ENCODE peak calls at places on chromosomes 1 and 21, in six cellular contexts. One of them, this sample, is unnamed. For H3K4me1, the result is how much of the 10 kb centered on the place peaks cover.

GRCh38 chr21:36854391-36854790 is 112.1 kb downstream of the HLCS start:
- DNase-seq in transverse colon: peak
- DNase-seq in endothelial cell of umbilical vein: peak
- DNase-seq in HCT116: no peak
- DNase-seq in suprapubic skin: no peak
- DNase-seq in K562: peak
- DNase-seq in this sample: no peak

GRCh38 chr21:39580744-39581143 is 32.0 kb upstream of the B3GALT5 start:
- DNase-seq in transverse colon: no peak
- DNase-seq in endothelial cell of umbilical vein: no peak
- DNase-seq in HCT116: no peak
- DNase-seq in suprapubic skin: no peak
- DNase-seq in K562: no peak
- DNase-seq in this sample: no peak

GRCh38 chr1:155909894-155910293 is 1.3 kb downstream of the RIT1 start:
- DNase-seq in transverse colon: no peak
- DNase-seq in endothelial cell of umbilical vein: peak
- DNase-seq in HCT116: no peak
- DNase-seq in suprapubic skin: no peak
- DNase-seq in K562: no peak
- DNase-seq in this sample: no peak

GRCh38 chr1:182446033-182446669 is 3.8 kb upstream of the RGSL1 start:
- DNase-seq in transverse colon: peak
- DNase-seq in endothelial cell of umbilical vein: peak
- DNase-seq in HCT116: peak
- DNase-seq in suprapubic skin: no peak
- DNase-seq in K562: peak
- DNase-seq in this sample: no peak

GRCh38 chr1:43853161-43853921 is 80.3 kb upstream of the ARTN start:
- DNase-seq in transverse colon: peak
- DNase-seq in endothelial cell of umbilical vein: peak
- DNase-seq in HCT116: no peak
- DNase-seq in suprapubic skin: no peak
- DNase-seq in K562: no peak
- DNase-seq in this sample: no peak

GRCh38 chr1:183567584-183567983 is 22.7 kb downstream of the NCF2 start:
- DNase-seq in transverse colon: peak
- DNase-seq in endothelial cell of umbilical vein: no peak
- DNase-seq in HCT116: no peak
- DNase-seq in suprapubic skin: no peak
- DNase-seq in K562: peak
- DNase-seq in this sample: no peak

GRCh38 chr1:182863940-182864339 is 24.8 kb downstream of the DHX9 start:
- DNase-seq in transverse colon: no peak
- DNase-seq in endothelial cell of umbilical vein: no peak
- DNase-seq in HCT116: no peak
- DNase-seq in suprapubic skin: no peak
- DNase-seq in K562: no peak
- DNase-seq in this sample: no peak

GRCh38 chr1:39158330-39159086 is 46.0 kb upstream of the MACF1 start:
- DNase-seq in transverse colon: peak
- DNase-seq in endothelial cell of umbilical vein: no peak
- DNase-seq in HCT116: no peak
- DNase-seq in suprapubic skin: no peak
- DNase-seq in K562: peak
- DNase-seq in this sample: peak

GRCh38 chr21:33302055-33302454 is 22.7 kb upstream of the IFNAR1 start:
- DNase-seq in transverse colon: no peak
- DNase-seq in endothelial cell of umbilical vein: no peak
- DNase-seq in HCT116: no peak
- DNase-seq in suprapubic skin: no peak
- DNase-seq in K562: no peak
- DNase-seq in this sample: no peak

GRCh38 chr1:213326666-213327317 is 275.8 kb downstream of the RPS6KC1 start:
- DNase-seq in transverse colon: peak
- DNase-seq in endothelial cell of umbilical vein: no peak
- DNase-seq in HCT116: no peak
- DNase-seq in suprapubic skin: no peak
- DNase-seq in K562: no peak
- DNase-seq in this sample: no peak

GRCh38 chr1:21607549-21608529 is 61.3 kb downstream of the RAP1GAP start:
- DNase-seq in transverse colon: peak
- DNase-seq in endothelial cell of umbilical vein: peak
- DNase-seq in HCT116: peak
- DNase-seq in suprapubic skin: peak
- DNase-seq in K562: peak
- DNase-seq in this sample: peak

GRCh38 chr1:191255354-191256057 is 777.8 kb upstream of the BRINP3 start:
- DNase-seq in transverse colon: no peak
- DNase-seq in endothelial cell of umbilical vein: no peak
- DNase-seq in HCT116: no peak
- DNase-seq in suprapubic skin: no peak
- DNase-seq in K562: no peak
- DNase-seq in this sample: no peak

GRCh38 chr1:64536217-64536835 is 66.4 kb downstream of the CACHD1 start:
- DNase-seq in transverse colon: no peak
- DNase-seq in endothelial cell of umbilical vein: peak
- DNase-seq in HCT116: no peak
- DNase-seq in suprapubic skin: no peak
- DNase-seq in K562: no peak
- DNase-seq in this sample: no peak

GRCh38 chr1:221878134-221878533 is 136.2 kb upstream of the DUSP10 start:
- DNase-seq in transverse colon: no peak
- DNase-seq in endothelial cell of umbilical vein: no peak
- DNase-seq in HCT116: no peak
- DNase-seq in suprapubic skin: no peak
- DNase-seq in K562: no peak
- DNase-seq in this sample: no peak

GRCh38 chr1:61387829-61388228 is 305.5 kb downstream of the NFIA start:
- DNase-seq in transverse colon: no peak
- DNase-seq in endothelial cell of umbilical vein: no peak
- DNase-seq in HCT116: no peak
- DNase-seq in suprapubic skin: no peak
- DNase-seq in K562: no peak
- DNase-seq in this sample: no peak

GRCh38 chr1:7043729-7044470 is 258.6 kb downstream of the CAMTA1 start:
- DNase-seq in transverse colon: no peak
- DNase-seq in endothelial cell of umbilical vein: no peak
- DNase-seq in HCT116: no peak
- DNase-seq in suprapubic skin: no peak
- DNase-seq in K562: no peak
- DNase-seq in this sample: peak

GRCh38 chr21:38780879-38781278 is 24.9 kb upstream of the ETS2 start:
- DNase-seq in transverse colon: no peak
- DNase-seq in endothelial cell of umbilical vein: no peak
- DNase-seq in HCT116: no peak
- DNase-seq in suprapubic skin: no peak
- DNase-seq in K562: no peak
- DNase-seq in this sample: no peak

GRCh38 chr1:116553386-116554115 is 17.3 kb downstream of the CD58 start:
- DNase-seq in transverse colon: no peak
- DNase-seq in endothelial cell of umbilical vein: no peak
- DNase-seq in HCT116: peak
- DNase-seq in suprapubic skin: no peak
- DNase-seq in K562: no peak
- DNase-seq in this sample: no peak

GRCh38 chr21:45409466-45410150 is 4.6 kb downstream of the COL18A1 start:
- DNase-seq in transverse colon: no peak
- DNase-seq in endothelial cell of umbilical vein: no peak
- DNase-seq in HCT116: no peak
- DNase-seq in suprapubic skin: no peak
- DNase-seq in K562: no peak
- DNase-seq in this sample: peak

GRCh38 chr1:201598396-201598795 is 59.5 kb downstream of the NAV1 start:
- DNase-seq in transverse colon: no peak
- DNase-seq in endothelial cell of umbilical vein: no peak
- DNase-seq in HCT116: no peak
- DNase-seq in suprapubic skin: no peak
- DNase-seq in K562: no peak
- DNase-seq in this sample: no peak

GRCh38 chr21:41411449-41412089 is 14.5 kb upstream of the MX1 start:
- DNase-seq in transverse colon: peak
- DNase-seq in endothelial cell of umbilical vein: no peak
- DNase-seq in HCT116: no peak
- DNase-seq in suprapubic skin: no peak
- DNase-seq in K562: no peak
- DNase-seq in this sample: no peak

GRCh38 chr1:99737016-99737415 is 29.4 kb downstream of the FRRS1 start:
- DNase-seq in transverse colon: peak
- DNase-seq in endothelial cell of umbilical vein: peak
- DNase-seq in HCT116: peak
- DNase-seq in suprapubic skin: no peak
- DNase-seq in K562: peak
- DNase-seq in this sample: no peak

GRCh38 chr1:220879090-220879508 is at the start of gene HLX:
- DNase-seq in transverse colon: peak
- DNase-seq in endothelial cell of umbilical vein: peak
- DNase-seq in HCT116: peak
- DNase-seq in suprapubic skin: peak
- DNase-seq in K562: peak
- DNase-seq in this sample: peak

GRCh38 chr1:106937104-106937503 is 119.4 kb upstream of the PRMT6 start:
- DNase-seq in transverse colon: no peak
- DNase-seq in endothelial cell of umbilical vein: no peak
- DNase-seq in HCT116: no peak
- DNase-seq in suprapubic skin: no peak
- DNase-seq in K562: no peak
- DNase-seq in this sample: no peak

GRCh38 chr1:211925016-211925415 is 94.5 kb upstream of the LPGAT1 start:
- DNase-seq in transverse colon: peak
- DNase-seq in endothelial cell of umbilical vein: no peak
- DNase-seq in HCT116: no peak
- DNase-seq in suprapubic skin: no peak
- DNase-seq in K562: peak
- DNase-seq in this sample: no peak

GRCh38 chr1:82227696-82228095 is 427.0 kb downstream of the ADGRL2 start:
- DNase-seq in transverse colon: no peak
- DNase-seq in endothelial cell of umbilical vein: peak
- DNase-seq in HCT116: no peak
- DNase-seq in suprapubic skin: no peak
- DNase-seq in K562: no peak
- DNase-seq in this sample: no peak

GRCh38 chr21:41976611-41977010 is 22.8 kb upstream of the C2CD2 start:
- DNase-seq in transverse colon: no peak
- DNase-seq in endothelial cell of umbilical vein: no peak
- DNase-seq in HCT116: no peak
- DNase-seq in suprapubic skin: no peak
- DNase-seq in K562: no peak
- DNase-seq in this sample: no peak

GRCh38 chr1:71462247-71462646 is 381.4 kb upstream of the ZRANB2 start:
- DNase-seq in transverse colon: no peak
- DNase-seq in endothelial cell of umbilical vein: no peak
- DNase-seq in HCT116: no peak
- DNase-seq in suprapubic skin: no peak
- DNase-seq in K562: no peak
- DNase-seq in this sample: no peak

GRCh38 chr21:33470701-33471100 is 9.1 kb downstream of the TMEM50B start:
- DNase-seq in transverse colon: no peak
- DNase-seq in endothelial cell of umbilical vein: no peak
- DNase-seq in HCT116: no peak
- DNase-seq in suprapubic skin: no peak
- DNase-seq in K562: no peak
- DNase-seq in this sample: no peak

GRCh38 chr1:230276401-230276800 is 149.7 kb downstream of the PGBD5 start:
- DNase-seq in transverse colon: no peak
- DNase-seq in endothelial cell of umbilical vein: no peak
- DNase-seq in HCT116: no peak
- DNase-seq in suprapubic skin: peak
- DNase-seq in K562: no peak
- DNase-seq in this sample: no peak

DNA sequence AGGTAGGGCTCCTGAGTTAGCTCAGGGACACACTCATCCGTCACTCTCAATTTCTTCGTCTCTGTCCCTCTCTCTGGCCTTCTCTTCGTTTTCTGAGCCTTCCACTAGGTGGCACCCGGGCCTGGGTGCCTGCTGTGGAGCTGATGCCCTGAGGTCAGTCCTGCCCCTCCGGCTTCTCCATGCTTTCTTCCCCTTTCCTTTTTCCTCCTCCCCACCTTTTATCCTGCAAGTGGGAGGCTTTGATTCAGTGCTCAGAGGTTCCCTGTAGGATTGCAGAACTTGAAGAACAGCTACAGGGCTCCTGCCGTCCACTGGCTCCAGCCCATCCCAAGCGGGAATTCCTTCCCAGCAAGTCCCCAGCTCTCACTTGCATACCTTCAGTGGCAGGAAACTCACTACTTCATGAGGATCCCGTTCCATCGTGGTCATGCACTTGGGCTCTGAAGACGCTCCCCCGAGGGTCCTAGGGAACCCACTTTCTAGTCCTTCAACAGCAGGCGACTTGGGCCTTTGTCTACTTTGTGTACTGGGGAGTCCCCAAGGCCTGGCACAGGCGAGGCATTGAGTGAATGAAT is 45.6 kb downstream of the SRRM1 start:
- DNase-seq in transverse colon: peak
- DNase-seq in endothelial cell of umbilical vein: peak
- DNase-seq in HCT116: peak
- DNase-seq in suprapubic skin: peak
- DNase-seq in K562: peak
- DNase-seq in this sample: peak
- TF ChIP-seq POLR2A in transverse colon: no peak
- TF ChIP-seq POLR2A in endothelial cell of umbilical vein: no peak
- TF ChIP-seq POLR2A in HCT116: no peak
- TF ChIP-seq POLR2A in suprapubic skin: no peak
- TF ChIP-seq POLR2A in K562: no peak
- TF ChIP-seq POLR2A in this sample: no peak

DNA sequence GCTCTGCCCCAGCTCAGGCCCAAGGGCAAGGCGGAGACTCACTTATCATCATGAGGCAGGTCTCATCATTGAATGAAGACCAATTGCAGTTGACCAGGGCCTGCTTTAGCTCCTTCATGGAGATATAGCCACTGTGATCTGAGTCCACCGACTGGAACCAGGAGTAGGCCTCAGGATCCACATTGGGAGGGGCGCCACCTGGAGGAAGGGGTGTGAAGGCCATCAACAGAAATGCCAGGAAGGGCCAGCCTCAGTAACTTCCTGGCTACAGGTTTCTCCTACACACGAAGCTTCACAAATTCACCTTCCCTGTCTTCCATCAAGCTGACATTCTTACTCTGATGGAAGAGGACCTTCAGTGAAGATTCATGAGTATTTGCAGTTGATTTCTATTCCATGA is 11.6 kb downstream of the PEF1 start:
- DNase-seq in transverse colon: peak
- DNase-seq in endothelial cell of umbilical vein: no peak
- DNase-seq in HCT116: no peak
- DNase-seq in suprapubic skin: no peak
- DNase-seq in K562: peak
- DNase-seq in this sample: peak
- H3K4me1 ChIP-seq in transverse colon: under half
- H3K4me1 ChIP-seq in endothelial cell of umbilical vein: under half
- H3K4me1 ChIP-seq in HCT116: under half
- H3K4me1 ChIP-seq in suprapubic skin: under half
- H3K4me1 ChIP-seq in K562: under half
- H3K4me1 ChIP-seq in this sample: under half

GRCh38 chr1:214331180-214331579 is 50.2 kb downstream of the SMYD2 start:
- DNase-seq in transverse colon: no peak
- DNase-seq in endothelial cell of umbilical vein: no peak
- DNase-seq in HCT116: no peak
- DNase-seq in suprapubic skin: no peak
- DNase-seq in K562: no peak
- DNase-seq in this sample: no peak
- TF ChIP-seq POLR2AphosphoS5 in transverse colon: no peak
- TF ChIP-seq POLR2AphosphoS5 in endothelial cell of umbilical vein: no peak
- TF ChIP-seq POLR2AphosphoS5 in HCT116: no peak
- TF ChIP-seq POLR2AphosphoS5 in suprapubic skin: no peak
- TF ChIP-seq POLR2AphosphoS5 in K562: no peak
- TF ChIP-seq POLR2AphosphoS5 in this sample: no peak

GRCh38 chr1:236394905-236395779 is 1.1 kb downstream of the EDARADD start:
- DNase-seq in transverse colon: peak
- DNase-seq in endothelial cell of umbilical vein: peak
- DNase-seq in HCT116: no peak
- DNase-seq in suprapubic skin: peak
- DNase-seq in K562: peak
- DNase-seq in this sample: no peak
- TF ChIP-seq POLR2A in transverse colon: no peak
- TF ChIP-seq POLR2A in endothelial cell of umbilical vein: no peak
- TF ChIP-seq POLR2A in HCT116: no peak
- TF ChIP-seq POLR2A in suprapubic skin: no peak
- TF ChIP-seq POLR2A in K562: peak
- TF ChIP-seq POLR2A in this sample: no peak